ENCODE peak calls at places on chromosomes 2 and 18, in eight cellular contexts. V is T-helper 2 cell; F is AG08396; U is stimulated activated CD8-positive, alpha-beta memory T cell treated with anti-CD3 and anti-CD28 coated beads, Interleukin-2, amount 100 ng/mL, for 1 hour; H is IMR-90; O is GM12865; E is GM04503; A is stimulated activated CD4-positive, alpha-beta T cell treated with anti-CD3 and anti-CD28 coated beads, Interleukin-12 subunit alpha, Interleukin-12 subunit beta, amount 100 ng/mL, for 48 hours. G is an unnamed sample.

GRCh38 chr2:240443891-240444301 is 8.4 kb downstream of the GPC1 start:
- DNase-seq in F (no peak), V (no peak), E (no peak), H (peak; percentile 12), U (no peak), A (no peak), O (no peak), G (no peak)

GRCh38 chr2:216775043-216775453 is 79.7 kb upstream of the IGFBP5 start:
- DNase-seq in O (no peak), H (peak; percentile 99), U (no peak), E (peak; percentile 91), A (no peak), V (no peak), F (peak; percentile 89), G (no peak)

GRCh38 chr18:65206551-65207260 is 544.1 kb upstream of the CDH7 start:
- DNase-seq in A (no peak), U (no peak), F (no peak), E (no peak), V (no peak), H (no peak), O (peak; percentile 0), G (no peak)

GRCh38 chr2:12624911-12625598 is 91.7 kb upstream of the TRIB2 start:
- DNase-seq in V (no peak), F (no peak), O (no peak), H (no peak), U (no peak), A (no peak), E (no peak), G (no peak)

GRCh38 chr2:20170646-20171250 is 54.2 kb downstream of the SDC1 start:
- DNase-seq in E (no peak), A (no peak), F (no peak), U (no peak), H (no peak), V (no peak), O (no peak), G (no peak)

GRCh38 chr18:25284861-25285574 is 66.9 kb downstream of the ZNF521 start:
- DNase-seq in A (no peak), H (peak; percentile 41), V (no peak), U (no peak), F (no peak), O (no peak), E (peak; percentile 56), G (peak; percentile 43)

GRCh38 chr2:72719416-72719815 is 106.4 kb downstream of the EXOC6B start:
- DNase-seq in H (peak; percentile 49), A (no peak), O (no peak), F (no peak), U (no peak), V (no peak), E (no peak), G (no peak)

GRCh38 chr2:56168163-56168562 is 15.6 kb upstream of the CCDC85A start:
- DNase-seq in E (peak; percentile 57), H (no peak), V (no peak), U (no peak), F (no peak), O (no peak), A (no peak), G (no peak)

GRCh38 chr2:170493698-170494097 is 221.4 kb upstream of the SP5 start:
- DNase-seq in O (no peak), A (no peak), E (no peak), F (no peak), U (no peak), V (no peak), H (peak; percentile 10), G (no peak)

GRCh38 chr2:180003566-180003965 is 3.5 kb downstream of the CWC22 start:
- DNase-seq in H (no peak), U (no peak), O (no peak), A (no peak), F (no peak), V (no peak), E (no peak), G (no peak)

GRCh38 chr2:223416826-223417610 is 185.1 kb downstream of the SCG2 start:
- DNase-seq in O (no peak), V (no peak), U (no peak), E (peak; percentile 7), A (no peak), H (no peak), F (no peak), G (no peak)

GRCh38 chr2:226002438-226002837 is 602.9 kb downstream of the NYAP2 start:
- DNase-seq in H (peak; percentile 90), V (peak; percentile 4), O (peak; percentile 34), E (peak; percentile 88), A (no peak), U (no peak), F (peak; percentile 58), G (peak; percentile 31)

GRCh38 chr2:64866797-64867196 is 122.4 kb upstream of the SLC1A4 start:
- DNase-seq in O (no peak), H (peak; percentile 98), U (no peak), V (no peak), E (peak; percentile 91), A (no peak), F (peak; percentile 84), G (peak; percentile 82)

GRCh38 chr18:3397031-3397750 is 52.8 kb upstream of the TGIF1 start:
- DNase-seq in H (no peak), E (no peak), F (no peak), V (no peak), O (no peak), A (no peak), U (no peak), G (no peak)

GRCh38 chr18:9090578-9090977 is 11.9 kb upstream of the NDUFV2 start:
- DNase-seq in O (no peak), E (no peak), U (no peak), A (no peak), V (no peak), H (no peak), F (no peak), G (no peak)

GRCh38 chr2:220601674-220602073 is 970.4 kb downstream of the EPHA4 start:
- DNase-seq in E (no peak), V (no peak), O (no peak), A (no peak), H (no peak), F (no peak), U (no peak), G (no peak)

GRCh38 chr2:24924266-24924665 is 4.2 kb upstream of the ADCY3 start:
- DNase-seq in E (no peak), A (no peak), F (no peak), H (no peak), V (no peak), O (no peak), U (no peak), G (no peak)

GRCh38 chr2:233003658-233004555 is 9.1 kb downstream of the NGEF start:
- DNase-seq in H (no peak), O (no peak), F (no peak), A (no peak), V (no peak), E (no peak), U (no peak), G (no peak)

GRCh38 chr2:55809875-55810620 is 113.5 kb downstream of the EFEMP1 start:
- DNase-seq in O (no peak), H (peak; percentile 19), V (no peak), U (no peak), E (peak; percentile 54), A (no peak), F (peak; percentile 5), G (no peak)

GRCh38 chr2:232309592-232309991 is 69.0 kb upstream of the ALPP start:
- DNase-seq in U (no peak), E (no peak), H (no peak), V (peak; percentile 86), O (no peak), F (no peak), A (no peak), G (no peak)

GRCh38 chr2:102313025-102313424 is 1.7 kb downstream of the IL1RL1 start:
- DNase-seq in U (no peak), H (peak; percentile 95), A (no peak), E (no peak), F (peak; percentile 36), V (no peak), O (no peak), G (no peak)

GRCh38 chr2:7899241-7899640 is 782.6 kb upstream of the ID2 start:
- DNase-seq in E (no peak), H (no peak), O (no peak), V (no peak), U (no peak), F (no peak), A (no peak), G (no peak)

GRCh38 chr2:48114256-48114655 is 208.0 kb upstream of the FBXO11 start:
- DNase-seq in F (peak; percentile 37), E (no peak), H (peak; percentile 77), O (peak; percentile 61), U (no peak), A (peak; percentile 32), V (peak; percentile 79), G (no peak)

GRCh38 chr2:146879882-146880281 is 964.9 kb upstream of the ACVR2A start:
- DNase-seq in V (no peak), H (no peak), A (no peak), E (no peak), F (no peak), U (no peak), O (no peak), G (no peak)

GRCh38 chr2:174846941-174847938 is 83.0 kb upstream of the CHRNA1 start:
- DNase-seq in U (no peak), A (no peak), O (no peak), F (peak; percentile 69), V (no peak), E (peak; percentile 52), H (peak; percentile 97), G (no peak)

GRCh38 chr2:112257575-112257974 is 2.7 kb upstream of the ZC3H8 start:
- DNase-seq in V (no peak), O (no peak), A (no peak), E (no peak), U (no peak), F (peak; percentile 13), H (peak; percentile 62), G (no peak)

GRCh38 chr2:51812138-51812866 is 780.4 kb upstream of the NRXN1 start:
- DNase-seq in U (no peak), H (peak; percentile 87), O (no peak), V (no peak), F (no peak), E (no peak), A (no peak), G (no peak)